ENCODE peak calls at places on chromosomes 6 and 20, in seven cellular contexts. One of them, this sample, is unnamed.

GRCh38 chr6:33700391-33701050 is 11.0 kb downstream of the UQCC2 start:
- DNase-seq in ascending aorta: no peak
- DNase-seq in effector memory CD4-positive, alpha-beta T cell: peak
- DNase-seq in fibroblast of mammary gland: peak
- DNase-seq in IMR-90: peak
- DNase-seq in CD8-positive, alpha-beta T cell: peak
- DNase-seq in body of pancreas: peak
- DNase-seq in this sample: peak

GRCh38 chr6:166194885-166195860 is 27.5 kb upstream of the TBXT start:
- DNase-seq in ascending aorta: no peak
- DNase-seq in effector memory CD4-positive, alpha-beta T cell: no peak
- DNase-seq in fibroblast of mammary gland: no peak
- DNase-seq in IMR-90: no peak
- DNase-seq in CD8-positive, alpha-beta T cell: no peak
- DNase-seq in body of pancreas: no peak
- DNase-seq in this sample: no peak

GRCh38 chr20:50152394-50153152 is 950 bp downstream of the PEDS1 start:
- DNase-seq in ascending aorta: no peak
- DNase-seq in effector memory CD4-positive, alpha-beta T cell: no peak
- DNase-seq in fibroblast of mammary gland: no peak
- DNase-seq in IMR-90: no peak
- DNase-seq in CD8-positive, alpha-beta T cell: no peak
- DNase-seq in body of pancreas: no peak
- DNase-seq in this sample: peak

GRCh38 chr6:21559238-21559637 is 34.3 kb upstream of the SOX4 start:
- DNase-seq in ascending aorta: no peak
- DNase-seq in effector memory CD4-positive, alpha-beta T cell: no peak
- DNase-seq in fibroblast of mammary gland: no peak
- DNase-seq in IMR-90: no peak
- DNase-seq in CD8-positive, alpha-beta T cell: no peak
- DNase-seq in body of pancreas: no peak
- DNase-seq in this sample: no peak

GRCh38 chr6:4913705-4914411 is 90.0 kb downstream of the RPP40 start:
- DNase-seq in ascending aorta: no peak
- DNase-seq in effector memory CD4-positive, alpha-beta T cell: no peak
- DNase-seq in fibroblast of mammary gland: no peak
- DNase-seq in IMR-90: no peak
- DNase-seq in CD8-positive, alpha-beta T cell: no peak
- DNase-seq in body of pancreas: no peak
- DNase-seq in this sample: peak

GRCh38 chr20:2603816-2604505 is 48.5 kb upstream of the NOP56 start:
- DNase-seq in ascending aorta: no peak
- DNase-seq in effector memory CD4-positive, alpha-beta T cell: no peak
- DNase-seq in fibroblast of mammary gland: no peak
- DNase-seq in IMR-90: no peak
- DNase-seq in CD8-positive, alpha-beta T cell: no peak
- DNase-seq in body of pancreas: no peak
- DNase-seq in this sample: no peak

GRCh38 chr6:82176616-82177015 is 70.9 kb downstream of the IBTK start:
- DNase-seq in ascending aorta: no peak
- DNase-seq in effector memory CD4-positive, alpha-beta T cell: no peak
- DNase-seq in fibroblast of mammary gland: peak
- DNase-seq in IMR-90: no peak
- DNase-seq in CD8-positive, alpha-beta T cell: no peak
- DNase-seq in body of pancreas: no peak
- DNase-seq in this sample: no peak

GRCh38 chr6:26223677-26224546 is 136.7 kb downstream of the HFE start:
- DNase-seq in ascending aorta: no peak
- DNase-seq in effector memory CD4-positive, alpha-beta T cell: peak
- DNase-seq in fibroblast of mammary gland: peak
- DNase-seq in IMR-90: peak
- DNase-seq in CD8-positive, alpha-beta T cell: peak
- DNase-seq in body of pancreas: no peak
- DNase-seq in this sample: peak

GRCh38 chr20:47125553-47126373 is 230.7 kb downstream of the ZMYND8 start:
- DNase-seq in ascending aorta: no peak
- DNase-seq in effector memory CD4-positive, alpha-beta T cell: no peak
- DNase-seq in fibroblast of mammary gland: peak
- DNase-seq in IMR-90: no peak
- DNase-seq in CD8-positive, alpha-beta T cell: no peak
- DNase-seq in body of pancreas: no peak
- DNase-seq in this sample: peak

GRCh38 chr6:148182378-148182777 is 160.3 kb upstream of the SASH1 start:
- DNase-seq in ascending aorta: no peak
- DNase-seq in effector memory CD4-positive, alpha-beta T cell: no peak
- DNase-seq in fibroblast of mammary gland: peak
- DNase-seq in IMR-90: no peak
- DNase-seq in CD8-positive, alpha-beta T cell: no peak
- DNase-seq in body of pancreas: no peak
- DNase-seq in this sample: no peak

GRCh38 chr6:167706313-167707109 is 120.2 kb upstream of the AFDN start:
- DNase-seq in ascending aorta: no peak
- DNase-seq in effector memory CD4-positive, alpha-beta T cell: peak
- DNase-seq in fibroblast of mammary gland: no peak
- DNase-seq in IMR-90: no peak
- DNase-seq in CD8-positive, alpha-beta T cell: peak
- DNase-seq in body of pancreas: no peak
- DNase-seq in this sample: no peak

GRCh38 chr6:100296810-100297544 is 167.7 kb downstream of the SIM1 start:
- DNase-seq in ascending aorta: no peak
- DNase-seq in effector memory CD4-positive, alpha-beta T cell: no peak
- DNase-seq in fibroblast of mammary gland: peak
- DNase-seq in IMR-90: peak
- DNase-seq in CD8-positive, alpha-beta T cell: no peak
- DNase-seq in body of pancreas: no peak
- DNase-seq in this sample: peak

GRCh38 chr6:47028835-47029360 is 13.2 kb downstream of the ADGRF1 start:
- DNase-seq in ascending aorta: no peak
- DNase-seq in effector memory CD4-positive, alpha-beta T cell: no peak
- DNase-seq in fibroblast of mammary gland: no peak
- DNase-seq in IMR-90: no peak
- DNase-seq in CD8-positive, alpha-beta T cell: no peak
- DNase-seq in body of pancreas: no peak
- DNase-seq in this sample: no peak
- H3K4me3 ChIP-seq in ascending aorta: no peak
- H3K4me3 ChIP-seq in effector memory CD4-positive, alpha-beta T cell: no peak
- H3K4me3 ChIP-seq in fibroblast of mammary gland: no peak
- H3K4me3 ChIP-seq in IMR-90: no peak
- H3K4me3 ChIP-seq in CD8-positive, alpha-beta T cell: no peak
- H3K4me3 ChIP-seq in body of pancreas: no peak
- H3K4me3 ChIP-seq in this sample: no peak

GRCh38 chr20:61916318-61916891 is 149.3 kb downstream of the TAF4 start:
- DNase-seq in ascending aorta: no peak
- DNase-seq in effector memory CD4-positive, alpha-beta T cell: no peak
- DNase-seq in fibroblast of mammary gland: no peak
- DNase-seq in IMR-90: no peak
- DNase-seq in CD8-positive, alpha-beta T cell: no peak
- DNase-seq in body of pancreas: no peak
- DNase-seq in this sample: no peak

GRCh38 chr20:61913423-61914225 is 152.1 kb downstream of the TAF4 start:
- DNase-seq in ascending aorta: no peak
- DNase-seq in effector memory CD4-positive, alpha-beta T cell: no peak
- DNase-seq in fibroblast of mammary gland: no peak
- DNase-seq in IMR-90: no peak
- DNase-seq in CD8-positive, alpha-beta T cell: no peak
- DNase-seq in body of pancreas: no peak
- DNase-seq in this sample: no peak

GRCh38 chr20:61917459-61917858 is 148.2 kb downstream of the TAF4 start:
- DNase-seq in ascending aorta: no peak
- DNase-seq in effector memory CD4-positive, alpha-beta T cell: no peak
- DNase-seq in fibroblast of mammary gland: no peak
- DNase-seq in IMR-90: no peak
- DNase-seq in CD8-positive, alpha-beta T cell: no peak
- DNase-seq in body of pancreas: no peak
- DNase-seq in this sample: no peak

GRCh38 chr20:61912665-61913422 is 152.8 kb downstream of the TAF4 start:
- DNase-seq in ascending aorta: no peak
- DNase-seq in effector memory CD4-positive, alpha-beta T cell: no peak
- DNase-seq in fibroblast of mammary gland: no peak
- DNase-seq in IMR-90: no peak
- DNase-seq in CD8-positive, alpha-beta T cell: no peak
- DNase-seq in body of pancreas: no peak
- DNase-seq in this sample: no peak

DNA sequence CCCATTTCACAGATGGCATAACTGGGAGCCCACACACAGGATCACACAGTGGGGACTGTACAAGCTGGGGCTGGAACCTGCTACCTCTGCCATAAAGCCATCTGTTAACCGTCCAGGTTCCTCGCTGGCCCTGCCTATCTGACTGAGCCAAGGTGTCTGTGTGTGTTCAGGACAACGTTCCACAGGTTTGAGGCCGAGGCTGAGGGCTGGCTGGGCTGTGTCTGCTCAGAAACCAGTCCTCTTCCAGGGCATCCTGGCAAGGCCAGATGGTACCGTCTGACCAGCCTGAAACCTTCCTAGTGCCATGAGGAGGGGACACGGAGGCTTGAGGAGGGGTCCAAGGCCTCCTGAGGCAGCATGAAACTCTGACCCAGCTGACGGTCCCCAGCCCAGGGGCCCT is 150.6 kb downstream of the TAF4 start:
- DNase-seq in ascending aorta: no peak
- DNase-seq in effector memory CD4-positive, alpha-beta T cell: no peak
- DNase-seq in fibroblast of mammary gland: no peak
- DNase-seq in IMR-90: no peak
- DNase-seq in CD8-positive, alpha-beta T cell: no peak
- DNase-seq in body of pancreas: no peak
- DNase-seq in this sample: no peak
- H3K4me3 ChIP-seq in ascending aorta: no peak
- H3K4me3 ChIP-seq in effector memory CD4-positive, alpha-beta T cell: no peak
- H3K4me3 ChIP-seq in fibroblast of mammary gland: no peak
- H3K4me3 ChIP-seq in IMR-90: no peak
- H3K4me3 ChIP-seq in CD8-positive, alpha-beta T cell: no peak
- H3K4me3 ChIP-seq in body of pancreas: no peak
- H3K4me3 ChIP-seq in this sample: no peak

GRCh38 chr6:30450908-30451818 is 38.1 kb upstream of the HLA-E start:
- DNase-seq in ascending aorta: no peak
- DNase-seq in effector memory CD4-positive, alpha-beta T cell: peak
- DNase-seq in fibroblast of mammary gland: peak
- DNase-seq in IMR-90: peak
- DNase-seq in CD8-positive, alpha-beta T cell: peak
- DNase-seq in body of pancreas: no peak
- DNase-seq in this sample: peak
- H3K4me3 ChIP-seq in ascending aorta: no peak
- H3K4me3 ChIP-seq in effector memory CD4-positive, alpha-beta T cell: peak
- H3K4me3 ChIP-seq in fibroblast of mammary gland: no peak
- H3K4me3 ChIP-seq in IMR-90: no peak
- H3K4me3 ChIP-seq in CD8-positive, alpha-beta T cell: peak
- H3K4me3 ChIP-seq in body of pancreas: no peak
- H3K4me3 ChIP-seq in this sample: no peak

DNA sequence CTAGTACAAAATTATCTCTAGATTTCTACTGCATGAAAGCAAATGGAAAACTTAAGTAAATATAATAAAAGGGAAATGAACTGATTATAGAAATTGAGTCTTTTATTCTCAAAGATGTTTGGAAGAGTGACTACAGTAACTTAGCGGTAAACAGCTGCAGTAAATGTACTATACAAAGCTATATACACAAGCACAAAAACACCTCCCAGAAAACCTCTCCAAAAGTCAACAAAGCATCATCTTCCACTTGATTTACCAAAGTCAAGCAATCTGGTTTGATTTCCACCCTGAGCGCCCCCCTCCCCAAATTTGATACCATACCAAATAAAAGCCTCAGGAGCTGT is 142.1 kb upstream of the SHLD1 start:
- DNase-seq in ascending aorta: no peak
- DNase-seq in effector memory CD4-positive, alpha-beta T cell: no peak
- DNase-seq in fibroblast of mammary gland: no peak
- DNase-seq in IMR-90: no peak
- DNase-seq in CD8-positive, alpha-beta T cell: no peak
- DNase-seq in body of pancreas: no peak
- DNase-seq in this sample: no peak
- H3K4me3 ChIP-seq in ascending aorta: peak
- H3K4me3 ChIP-seq in effector memory CD4-positive, alpha-beta T cell: no peak
- H3K4me3 ChIP-seq in fibroblast of mammary gland: no peak
- H3K4me3 ChIP-seq in IMR-90: peak
- H3K4me3 ChIP-seq in CD8-positive, alpha-beta T cell: peak
- H3K4me3 ChIP-seq in body of pancreas: no peak
- H3K4me3 ChIP-seq in this sample: peak

GRCh38 chr6:131948221-131948661 is 2.9 kb downstream of the CCN2 start:
- DNase-seq in ascending aorta: no peak
- DNase-seq in effector memory CD4-positive, alpha-beta T cell: no peak
- DNase-seq in fibroblast of mammary gland: peak
- DNase-seq in IMR-90: peak
- DNase-seq in CD8-positive, alpha-beta T cell: no peak
- DNase-seq in body of pancreas: no peak
- DNase-seq in this sample: no peak
- H3K4me3 ChIP-seq in ascending aorta: peak
- H3K4me3 ChIP-seq in effector memory CD4-positive, alpha-beta T cell: no peak
- H3K4me3 ChIP-seq in fibroblast of mammary gland: no peak
- H3K4me3 ChIP-seq in IMR-90: peak
- H3K4me3 ChIP-seq in CD8-positive, alpha-beta T cell: no peak
- H3K4me3 ChIP-seq in body of pancreas: no peak
- H3K4me3 ChIP-seq in this sample: no peak

DNA sequence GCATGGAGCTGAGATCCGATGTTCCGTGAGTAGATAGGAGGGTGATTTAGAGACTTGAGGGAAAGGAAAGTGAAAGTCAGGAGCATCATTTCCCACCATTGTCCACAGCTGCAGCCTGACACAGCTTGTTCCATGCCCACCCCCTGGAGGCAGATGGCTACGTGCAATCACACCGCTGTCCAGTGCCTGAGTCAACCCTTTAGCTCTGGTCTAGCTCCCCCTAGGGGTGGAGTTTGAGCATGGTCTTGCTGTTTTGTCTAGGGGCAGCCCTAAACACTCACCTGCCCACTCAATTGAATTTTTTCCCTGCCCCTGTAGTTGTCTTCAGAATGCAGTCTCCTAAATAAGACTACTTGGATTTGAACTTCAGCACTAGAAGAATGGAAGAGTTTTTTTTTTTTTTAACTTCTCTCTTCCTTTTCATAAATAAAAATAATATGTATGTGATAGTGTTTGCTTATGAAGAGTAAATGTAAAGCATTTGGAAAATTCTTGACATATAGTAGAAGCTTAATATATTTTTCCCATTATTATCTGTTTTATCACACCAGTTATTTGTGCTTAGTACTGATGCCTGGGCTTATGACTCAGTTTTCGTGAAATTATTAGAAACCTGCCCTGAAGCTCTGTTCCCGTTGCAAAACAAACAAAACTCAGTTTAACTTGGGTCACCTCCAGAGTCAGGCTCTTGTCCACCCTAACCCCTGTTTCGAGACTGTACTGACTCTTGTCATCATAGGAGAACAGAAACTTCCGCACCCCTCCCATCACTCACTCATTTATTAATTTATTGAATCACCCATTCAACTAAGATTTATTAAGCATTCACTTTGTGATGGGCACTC is 814.8 kb downstream of the MAFB start:
- DNase-seq in ascending aorta: no peak
- DNase-seq in effector memory CD4-positive, alpha-beta T cell: no peak
- DNase-seq in fibroblast of mammary gland: peak
- DNase-seq in IMR-90: peak
- DNase-seq in CD8-positive, alpha-beta T cell: no peak
- DNase-seq in body of pancreas: peak
- DNase-seq in this sample: peak
- H3K4me3 ChIP-seq in ascending aorta: no peak
- H3K4me3 ChIP-seq in effector memory CD4-positive, alpha-beta T cell: no peak
- H3K4me3 ChIP-seq in fibroblast of mammary gland: no peak
- H3K4me3 ChIP-seq in IMR-90: no peak
- H3K4me3 ChIP-seq in CD8-positive, alpha-beta T cell: no peak
- H3K4me3 ChIP-seq in body of pancreas: no peak
- H3K4me3 ChIP-seq in this sample: no peak